ENCODE peak calls at places on chromosomes 13 and 19, in four cellular contexts. One of them, this sample, is unnamed.

GRCh38 chr19:49533551-49534488 is 6.0 kb downstream of the RCN3 start:
- DNase-seq in T-cell: peak; percentile 83
- DNase-seq in BJ: no peak
- DNase-seq in RWPE2: no peak
- DNase-seq in this sample: peak; percentile 83

GRCh38 chr13:33355470-33355869 is 69.9 kb upstream of the STARD13 start:
- DNase-seq in T-cell: no peak
- DNase-seq in BJ: no peak
- DNase-seq in RWPE2: no peak
- DNase-seq in this sample: no peak

GRCh38 chr13:93956416-93956815 is 523.1 kb downstream of the DCT start:
- DNase-seq in T-cell: no peak
- DNase-seq in BJ: no peak
- DNase-seq in RWPE2: no peak
- DNase-seq in this sample: no peak

GRCh38 chr19:35349614-35350521 is 2.2 kb downstream of the FFAR1 start:
- DNase-seq in T-cell: no peak
- DNase-seq in BJ: no peak
- DNase-seq in RWPE2: no peak
- DNase-seq in this sample: peak; percentile 66

GRCh38 chr19:31882709-31883108 is 462.7 kb upstream of the ZNF507 start:
- DNase-seq in T-cell: no peak
- DNase-seq in BJ: no peak
- DNase-seq in RWPE2: no peak
- DNase-seq in this sample: no peak

GRCh38 chr13:24672141-24673132 is 7.8 kb upstream of the ATP12A start:
- DNase-seq in T-cell: no peak
- DNase-seq in BJ: no peak
- DNase-seq in RWPE2: no peak
- DNase-seq in this sample: no peak

GRCh38 chr13:48144413-48145035 is 49.6 kb upstream of the MED4 start:
- DNase-seq in T-cell: peak; percentile 26
- DNase-seq in BJ: no peak
- DNase-seq in RWPE2: no peak
- DNase-seq in this sample: no peak

GRCh38 chr13:96690998-96691397 is 303.3 kb downstream of the OXGR1 start:
- DNase-seq in T-cell: no peak
- DNase-seq in BJ: no peak
- DNase-seq in RWPE2: no peak
- DNase-seq in this sample: no peak

GRCh38 chr19:18438331-18439024 is 545 bp upstream of the ISYNA1 start:
- DNase-seq in T-cell: no peak
- DNase-seq in BJ: no peak
- DNase-seq in RWPE2: no peak
- DNase-seq in this sample: no peak

GRCh38 chr19:18845961-18846360 is 14.2 kb downstream of the UPF1 start:
- DNase-seq in T-cell: no peak
- DNase-seq in BJ: no peak
- DNase-seq in RWPE2: peak; percentile 50
- DNase-seq in this sample: no peak

GRCh38 chr13:45296259-45296658 is 44.7 kb downstream of the TPT1 start:
- DNase-seq in T-cell: no peak
- DNase-seq in BJ: no peak
- DNase-seq in RWPE2: no peak
- DNase-seq in this sample: no peak

GRCh38 chr13:42047561-42048322 is 706 bp upstream of the DGKH start:
- DNase-seq in T-cell: no peak
- DNase-seq in BJ: no peak
- DNase-seq in RWPE2: no peak
- DNase-seq in this sample: no peak

GRCh38 chr19:28929026-28929425 is 283.9 kb downstream of the UQCRFS1 start:
- DNase-seq in T-cell: no peak
- DNase-seq in BJ: no peak
- DNase-seq in RWPE2: no peak
- DNase-seq in this sample: no peak

GRCh38 chr19:48595171-48595570 is 11.4 kb upstream of the SPACA4 start:
- DNase-seq in T-cell: no peak
- DNase-seq in BJ: no peak
- DNase-seq in RWPE2: no peak
- DNase-seq in this sample: no peak

GRCh38 chr19:17985037-17985818 is 18.3 kb downstream of the KCNN1 start:
- DNase-seq in T-cell: no peak
- DNase-seq in BJ: no peak
- DNase-seq in RWPE2: no peak
- DNase-seq in this sample: no peak

GRCh38 chr19:54462713-54463530 is 656 bp downstream of the LENG9 start:
- DNase-seq in T-cell: peak; percentile 65
- DNase-seq in BJ: no peak
- DNase-seq in RWPE2: no peak
- DNase-seq in this sample: peak; percentile 74

GRCh38 chr19:664913-665443 is 2.0 kb upstream of the RNF126 start:
- DNase-seq in T-cell: peak; percentile 82
- DNase-seq in BJ: no peak
- DNase-seq in RWPE2: no peak
- DNase-seq in this sample: peak; percentile 93

GRCh38 chr19:41564515-41565383 is 11.2 kb upstream of the CEACAM21 start:
- DNase-seq in T-cell: no peak
- DNase-seq in BJ: no peak
- DNase-seq in RWPE2: no peak
- DNase-seq in this sample: no peak

GRCh38 chr13:48415516-48415915 is 2.6 kb upstream of the LPAR6 start:
- DNase-seq in T-cell: no peak
- DNase-seq in BJ: no peak
- DNase-seq in RWPE2: no peak
- DNase-seq in this sample: no peak

GRCh38 chr13:46664195-46664594 is 111.2 kb downstream of the LRCH1 start:
- DNase-seq in T-cell: no peak
- DNase-seq in BJ: no peak
- DNase-seq in RWPE2: no peak
- DNase-seq in this sample: no peak

GRCh38 chr19:43683905-43684304 is 13.9 kb upstream of the PLAUR start:
- DNase-seq in T-cell: no peak
- DNase-seq in BJ: no peak
- DNase-seq in RWPE2: no peak
- DNase-seq in this sample: no peak

GRCh38 chr19:5676711-5677110 is 3.6 kb downstream of the MICOS13 start:
- DNase-seq in T-cell: no peak
- DNase-seq in BJ: no peak
- DNase-seq in RWPE2: no peak
- DNase-seq in this sample: no peak

GRCh38 chr19:51473009-51473707 is 5.2 kb upstream of the CEACAM18 start:
- DNase-seq in T-cell: peak; percentile 81
- DNase-seq in BJ: no peak
- DNase-seq in RWPE2: no peak
- DNase-seq in this sample: no peak

GRCh38 chr13:74274946-74275345 is 140.7 kb upstream of the KLF12 start:
- DNase-seq in T-cell: no peak
- DNase-seq in BJ: no peak
- DNase-seq in RWPE2: no peak
- DNase-seq in this sample: no peak

This sample was measured in type B pancreatic cell.